ENCODE peak calls at places on chromosomes 2 and 18, in nine cellular contexts. One of them, this sample, is unnamed.

GRCh38 chr2:235537186-235537585 is 43.3 kb downstream of the AGAP1 start:
- DNase-seq in NCI-H1105: no peak
- DNase-seq in fibroblast of the conjunctiva: no peak
- DNase-seq in EL: no peak
- DNase-seq in M059J: no peak
- DNase-seq in WTC11: no peak
- DNase-seq in amygdala: no peak
- DNase-seq in SJSA1: no peak
- DNase-seq in left ventricle myocardium inferior: no peak
- DNase-seq in this sample: no peak

GRCh38 chr2:1755436-1756191 is 11.3 kb upstream of the PXDN start:
- DNase-seq in amygdala: no peak
- DNase-seq in left ventricle myocardium inferior: no peak
- DNase-seq in EL: peak
- DNase-seq in fibroblast of the conjunctiva: no peak
- DNase-seq in SJSA1: peak
- DNase-seq in M059J: peak
- DNase-seq in WTC11: no peak
- DNase-seq in NCI-H1105: no peak
- DNase-seq in this sample: no peak

GRCh38 chr2:7026740-7027139 is 109.5 kb downstream of the RNF144A start:
- DNase-seq in M059J: no peak
- DNase-seq in WTC11: no peak
- DNase-seq in SJSA1: no peak
- DNase-seq in NCI-H1105: peak
- DNase-seq in left ventricle myocardium inferior: no peak
- DNase-seq in EL: no peak
- DNase-seq in amygdala: no peak
- DNase-seq in fibroblast of the conjunctiva: no peak
- DNase-seq in this sample: no peak

GRCh38 chr18:54888933-54889332 is 60.7 kb downstream of the RAB27B start:
- DNase-seq in left ventricle myocardium inferior: no peak
- DNase-seq in EL: peak
- DNase-seq in fibroblast of the conjunctiva: no peak
- DNase-seq in M059J: no peak
- DNase-seq in NCI-H1105: no peak
- DNase-seq in amygdala: no peak
- DNase-seq in SJSA1: no peak
- DNase-seq in WTC11: no peak
- DNase-seq in this sample: no peak

GRCh38 chr2:212538156-212539144 is at the start of gene ERBB4:
- DNase-seq in fibroblast of the conjunctiva: no peak
- DNase-seq in SJSA1: peak
- DNase-seq in NCI-H1105: no peak
- DNase-seq in EL: peak
- DNase-seq in M059J: no peak
- DNase-seq in WTC11: peak
- DNase-seq in left ventricle myocardium inferior: peak
- DNase-seq in amygdala: peak
- DNase-seq in this sample: no peak

GRCh38 chr2:26612522-26613240 is 28.5 kb downstream of the CIB4 start:
- DNase-seq in EL: no peak
- DNase-seq in SJSA1: no peak
- DNase-seq in M059J: no peak
- DNase-seq in left ventricle myocardium inferior: peak
- DNase-seq in amygdala: no peak
- DNase-seq in WTC11: no peak
- DNase-seq in fibroblast of the conjunctiva: no peak
- DNase-seq in NCI-H1105: no peak
- DNase-seq in this sample: no peak

GRCh38 chr18:46728219-46728930 is 28.5 kb downstream of the ST8SIA5 start:
- DNase-seq in NCI-H1105: no peak
- DNase-seq in amygdala: no peak
- DNase-seq in fibroblast of the conjunctiva: no peak
- DNase-seq in left ventricle myocardium inferior: no peak
- DNase-seq in WTC11: no peak
- DNase-seq in M059J: no peak
- DNase-seq in EL: no peak
- DNase-seq in SJSA1: no peak
- DNase-seq in this sample: no peak

GRCh38 chr2:2719781-2720180 is 388.7 kb upstream of the MYT1L start:
- DNase-seq in fibroblast of the conjunctiva: no peak
- DNase-seq in SJSA1: no peak
- DNase-seq in WTC11: no peak
- DNase-seq in M059J: no peak
- DNase-seq in EL: no peak
- DNase-seq in NCI-H1105: no peak
- DNase-seq in left ventricle myocardium inferior: no peak
- DNase-seq in amygdala: no peak
- DNase-seq in this sample: no peak

GRCh38 chr2:70118798-70119454 is 31.6 kb downstream of the PCBP1 start:
- DNase-seq in fibroblast of the conjunctiva: no peak
- DNase-seq in SJSA1: no peak
- DNase-seq in amygdala: no peak
- DNase-seq in NCI-H1105: no peak
- DNase-seq in EL: no peak
- DNase-seq in M059J: no peak
- DNase-seq in WTC11: peak
- DNase-seq in left ventricle myocardium inferior: no peak
- DNase-seq in this sample: no peak

GRCh38 chr18:73879771-73880170 is 267.9 kb downstream of the FBXO15 start:
- DNase-seq in left ventricle myocardium inferior: no peak
- DNase-seq in EL: peak
- DNase-seq in M059J: peak
- DNase-seq in fibroblast of the conjunctiva: peak
- DNase-seq in amygdala: no peak
- DNase-seq in WTC11: no peak
- DNase-seq in NCI-H1105: no peak
- DNase-seq in SJSA1: peak
- DNase-seq in this sample: no peak

GRCh38 chr2:8607591-8607990 is 74.3 kb upstream of the ID2 start:
- DNase-seq in NCI-H1105: no peak
- DNase-seq in M059J: no peak
- DNase-seq in amygdala: no peak
- DNase-seq in WTC11: no peak
- DNase-seq in fibroblast of the conjunctiva: no peak
- DNase-seq in left ventricle myocardium inferior: no peak
- DNase-seq in EL: peak
- DNase-seq in SJSA1: peak
- DNase-seq in this sample: no peak

GRCh38 chr18:41871229-41872000 is 83.6 kb upstream of the PIK3C3 start:
- DNase-seq in EL: peak
- DNase-seq in fibroblast of the conjunctiva: no peak
- DNase-seq in NCI-H1105: no peak
- DNase-seq in SJSA1: no peak
- DNase-seq in amygdala: no peak
- DNase-seq in left ventricle myocardium inferior: no peak
- DNase-seq in WTC11: no peak
- DNase-seq in M059J: no peak
- DNase-seq in this sample: no peak

GRCh38 chr2:3704647-3705046 is 1.3 kb downstream of the DCDC2C start:
- DNase-seq in NCI-H1105: no peak
- DNase-seq in amygdala: no peak
- DNase-seq in left ventricle myocardium inferior: no peak
- DNase-seq in fibroblast of the conjunctiva: no peak
- DNase-seq in SJSA1: no peak
- DNase-seq in M059J: no peak
- DNase-seq in EL: no peak
- DNase-seq in WTC11: no peak
- DNase-seq in this sample: no peak

GRCh38 chr2:12304494-12305228 is 412.1 kb upstream of the TRIB2 start:
- DNase-seq in left ventricle myocardium inferior: no peak
- DNase-seq in SJSA1: no peak
- DNase-seq in EL: no peak
- DNase-seq in NCI-H1105: peak
- DNase-seq in amygdala: no peak
- DNase-seq in WTC11: no peak
- DNase-seq in M059J: peak
- DNase-seq in fibroblast of the conjunctiva: peak
- DNase-seq in this sample: no peak

GRCh38 chr2:135004005-135004746 is 43.1 kb downstream of the MAP3K19 start:
- DNase-seq in EL: peak
- DNase-seq in M059J: peak
- DNase-seq in fibroblast of the conjunctiva: peak
- DNase-seq in WTC11: peak
- DNase-seq in left ventricle myocardium inferior: peak
- DNase-seq in NCI-H1105: peak
- DNase-seq in SJSA1: peak
- DNase-seq in amygdala: peak
- DNase-seq in this sample: no peak

GRCh38 chr2:38074775-38075435 is 1.0 kb downstream of the CYP1B1 start:
- DNase-seq in SJSA1: no peak
- DNase-seq in WTC11: peak
- DNase-seq in left ventricle myocardium inferior: peak
- DNase-seq in M059J: no peak
- DNase-seq in NCI-H1105: no peak
- DNase-seq in fibroblast of the conjunctiva: no peak
- DNase-seq in amygdala: no peak
- DNase-seq in EL: no peak
- DNase-seq in this sample: no peak

GRCh38 chr2:99395589-99396130 is 58.5 kb downstream of the EIF5B start:
- DNase-seq in M059J: no peak
- DNase-seq in left ventricle myocardium inferior: no peak
- DNase-seq in EL: no peak
- DNase-seq in NCI-H1105: no peak
- DNase-seq in SJSA1: no peak
- DNase-seq in WTC11: no peak
- DNase-seq in fibroblast of the conjunctiva: no peak
- DNase-seq in amygdala: no peak
- DNase-seq in this sample: no peak

GRCh38 chr18:39500320-39500719 is 1934.7 kb upstream of the CELF4 start:
- DNase-seq in left ventricle myocardium inferior: no peak
- DNase-seq in EL: no peak
- DNase-seq in amygdala: no peak
- DNase-seq in NCI-H1105: no peak
- DNase-seq in fibroblast of the conjunctiva: no peak
- DNase-seq in M059J: no peak
- DNase-seq in SJSA1: no peak
- DNase-seq in WTC11: peak
- DNase-seq in this sample: no peak

GRCh38 chr2:27353762-27354596 is 2.6 kb downstream of the GTF3C2 start:
- DNase-seq in left ventricle myocardium inferior: no peak
- DNase-seq in fibroblast of the conjunctiva: no peak
- DNase-seq in NCI-H1105: no peak
- DNase-seq in amygdala: no peak
- DNase-seq in WTC11: no peak
- DNase-seq in EL: peak
- DNase-seq in M059J: peak
- DNase-seq in SJSA1: no peak
- DNase-seq in this sample: no peak

GRCh38 chr2:119859528-119859927 is 99.8 kb downstream of the PTPN4 start:
- DNase-seq in SJSA1: no peak
- DNase-seq in WTC11: no peak
- DNase-seq in amygdala: no peak
- DNase-seq in EL: no peak
- DNase-seq in NCI-H1105: no peak
- DNase-seq in fibroblast of the conjunctiva: no peak
- DNase-seq in M059J: no peak
- DNase-seq in left ventricle myocardium inferior: no peak
- DNase-seq in this sample: no peak

GRCh38 chr18:13418013-13418710 is 199.6 kb downstream of the LDLRAD4 start:
- DNase-seq in SJSA1: no peak
- DNase-seq in fibroblast of the conjunctiva: no peak
- DNase-seq in NCI-H1105: no peak
- DNase-seq in amygdala: no peak
- DNase-seq in M059J: no peak
- DNase-seq in WTC11: no peak
- DNase-seq in EL: no peak
- DNase-seq in left ventricle myocardium inferior: no peak
- DNase-seq in this sample: no peak

GRCh38 chr2:54271843-54272600 is 16.0 kb upstream of the TSPYL6 start:
- DNase-seq in M059J: no peak
- DNase-seq in EL: no peak
- DNase-seq in amygdala: no peak
- DNase-seq in left ventricle myocardium inferior: no peak
- DNase-seq in fibroblast of the conjunctiva: no peak
- DNase-seq in NCI-H1105: no peak
- DNase-seq in WTC11: no peak
- DNase-seq in SJSA1: no peak
- DNase-seq in this sample: no peak

GRCh38 chr18:76817888-76818611 is 4.3 kb upstream of the ZNF236 start:
- DNase-seq in amygdala: no peak
- DNase-seq in NCI-H1105: no peak
- DNase-seq in EL: no peak
- DNase-seq in SJSA1: no peak
- DNase-seq in left ventricle myocardium inferior: no peak
- DNase-seq in WTC11: no peak
- DNase-seq in M059J: no peak
- DNase-seq in fibroblast of the conjunctiva: no peak
- DNase-seq in this sample: no peak

GRCh38 chr18:36181386-36181785 is 5.9 kb upstream of the MOCOS start:
- DNase-seq in left ventricle myocardium inferior: no peak
- DNase-seq in SJSA1: no peak
- DNase-seq in WTC11: no peak
- DNase-seq in EL: no peak
- DNase-seq in amygdala: no peak
- DNase-seq in NCI-H1105: no peak
- DNase-seq in fibroblast of the conjunctiva: no peak
- DNase-seq in M059J: no peak
- DNase-seq in this sample: no peak

GRCh38 chr2:24021122-24021998 is 11.5 kb downstream of the MFSD2B start:
- DNase-seq in left ventricle myocardium inferior: no peak
- DNase-seq in amygdala: no peak
- DNase-seq in SJSA1: no peak
- DNase-seq in WTC11: peak
- DNase-seq in M059J: peak
- DNase-seq in NCI-H1105: no peak
- DNase-seq in EL: peak
- DNase-seq in fibroblast of the conjunctiva: no peak
- DNase-seq in this sample: no peak

GRCh38 chr2:43117521-43118143 is 108.8 kb downstream of the ZFP36L2 start:
- DNase-seq in left ventricle myocardium inferior: no peak
- DNase-seq in M059J: no peak
- DNase-seq in fibroblast of the conjunctiva: no peak
- DNase-seq in EL: no peak
- DNase-seq in SJSA1: no peak
- DNase-seq in amygdala: no peak
- DNase-seq in WTC11: no peak
- DNase-seq in NCI-H1105: no peak
- DNase-seq in this sample: no peak

GRCh38 chr2:20339012-20339411 is 11.6 kb downstream of the PUM2 start:
- DNase-seq in NCI-H1105: no peak
- DNase-seq in EL: no peak
- DNase-seq in amygdala: no peak
- DNase-seq in fibroblast of the conjunctiva: no peak
- DNase-seq in SJSA1: no peak
- DNase-seq in left ventricle myocardium inferior: no peak
- DNase-seq in M059J: no peak
- DNase-seq in WTC11: no peak
- DNase-seq in this sample: no peak

GRCh38 chr2:239874636-239875356 is 150.3 kb downstream of the NDUFA10 start:
- DNase-seq in amygdala: no peak
- DNase-seq in NCI-H1105: no peak
- DNase-seq in M059J: no peak
- DNase-seq in fibroblast of the conjunctiva: no peak
- DNase-seq in EL: no peak
- DNase-seq in left ventricle myocardium inferior: no peak
- DNase-seq in SJSA1: no peak
- DNase-seq in WTC11: no peak
- DNase-seq in this sample: no peak

GRCh38 chr2:74921236-74921736 is 37.2 kb upstream of the POLE4 start:
- DNase-seq in left ventricle myocardium inferior: no peak
- DNase-seq in fibroblast of the conjunctiva: no peak
- DNase-seq in NCI-H1105: no peak
- DNase-seq in SJSA1: no peak
- DNase-seq in M059J: no peak
- DNase-seq in amygdala: no peak
- DNase-seq in EL: no peak
- DNase-seq in WTC11: no peak
- DNase-seq in this sample: no peak